ENCODE peak calls at places on chromosomes 13 and 19, in seven cellular contexts. One of them, this sample, is unnamed.

GRCh38 chr13:45702088-45702487 is at the start of gene CBY2:
- DNase-seq in PC-9: no peak
- DNase-seq in BE2C: no peak
- DNase-seq in BJ: no peak
- DNase-seq in fibroblast of pulmonary artery: no peak
- DNase-seq in fibroblast of mammary gland: no peak
- DNase-seq in gastrocnemius medialis: no peak
- DNase-seq in this sample: no peak

GRCh38 chr13:113297370-113297871 is 382 bp downstream of the LAMP1 start:
- DNase-seq in fibroblast of pulmonary artery: peak
- DNase-seq in fibroblast of mammary gland: peak
- DNase-seq in BE2C: peak
- DNase-seq in gastrocnemius medialis: no peak
- DNase-seq in BJ: no peak
- DNase-seq in PC-9: peak
- DNase-seq in this sample: peak

GRCh38 chr19:35764432-35765315 is 6.7 kb downstream of the PROSER3 start:
- DNase-seq in BE2C: no peak
- DNase-seq in gastrocnemius medialis: no peak
- DNase-seq in fibroblast of pulmonary artery: no peak
- DNase-seq in fibroblast of mammary gland: no peak
- DNase-seq in BJ: no peak
- DNase-seq in PC-9: no peak
- DNase-seq in this sample: no peak

GRCh38 chr19:43934055-43934984 is 762 bp downstream of the ZNF45 start:
- DNase-seq in gastrocnemius medialis: no peak
- DNase-seq in BE2C: no peak
- DNase-seq in fibroblast of mammary gland: peak
- DNase-seq in BJ: no peak
- DNase-seq in PC-9: no peak
- DNase-seq in fibroblast of pulmonary artery: no peak
- DNase-seq in this sample: no peak

GRCh38 chr19:10836478-10837325 is 690 bp upstream of the TMED1 start:
- DNase-seq in gastrocnemius medialis: peak
- DNase-seq in BE2C: peak
- DNase-seq in fibroblast of pulmonary artery: peak
- DNase-seq in BJ: no peak
- DNase-seq in PC-9: no peak
- DNase-seq in fibroblast of mammary gland: peak
- DNase-seq in this sample: peak

GRCh38 chr19:34232566-34233481 is 21.5 kb upstream of the GARRE1 start:
- DNase-seq in BE2C: peak
- DNase-seq in gastrocnemius medialis: no peak
- DNase-seq in BJ: peak
- DNase-seq in fibroblast of pulmonary artery: peak
- DNase-seq in PC-9: peak
- DNase-seq in fibroblast of mammary gland: peak
- DNase-seq in this sample: no peak

GRCh38 chr13:61316647-61317046 is 99.0 kb downstream of the PCDH20 start:
- DNase-seq in gastrocnemius medialis: no peak
- DNase-seq in fibroblast of mammary gland: no peak
- DNase-seq in BE2C: peak
- DNase-seq in BJ: no peak
- DNase-seq in fibroblast of pulmonary artery: no peak
- DNase-seq in PC-9: no peak
- DNase-seq in this sample: no peak

GRCh38 chr19:55643003-55643732 is at the start of gene ZNF581:
- DNase-seq in PC-9: peak
- DNase-seq in BE2C: peak
- DNase-seq in BJ: no peak
- DNase-seq in gastrocnemius medialis: peak
- DNase-seq in fibroblast of mammary gland: peak
- DNase-seq in fibroblast of pulmonary artery: peak
- DNase-seq in this sample: peak

GRCh38 chr19:7528192-7528519 is 5.7 kb downstream of the MCOLN1 start:
- DNase-seq in fibroblast of pulmonary artery: no peak
- DNase-seq in BJ: no peak
- DNase-seq in PC-9: no peak
- DNase-seq in BE2C: no peak
- DNase-seq in gastrocnemius medialis: no peak
- DNase-seq in fibroblast of mammary gland: no peak
- DNase-seq in this sample: no peak

GRCh38 chr19:48479686-48480085 is 10.5 kb downstream of the CYTH2 start:
- DNase-seq in PC-9: no peak
- DNase-seq in fibroblast of mammary gland: no peak
- DNase-seq in BE2C: no peak
- DNase-seq in BJ: no peak
- DNase-seq in gastrocnemius medialis: no peak
- DNase-seq in fibroblast of pulmonary artery: no peak
- DNase-seq in this sample: no peak

GRCh38 chr19:55588738-55589137 is 8.1 kb upstream of the ZNF579 start:
- DNase-seq in BE2C: no peak
- DNase-seq in PC-9: no peak
- DNase-seq in gastrocnemius medialis: no peak
- DNase-seq in fibroblast of pulmonary artery: no peak
- DNase-seq in fibroblast of mammary gland: no peak
- DNase-seq in BJ: no peak
- DNase-seq in this sample: no peak

GRCh38 chr13:38980628-38981078 is 10.0 kb downstream of the STOML3 start:
- DNase-seq in PC-9: no peak
- DNase-seq in fibroblast of mammary gland: no peak
- DNase-seq in gastrocnemius medialis: no peak
- DNase-seq in BE2C: no peak
- DNase-seq in fibroblast of pulmonary artery: no peak
- DNase-seq in BJ: no peak
- DNase-seq in this sample: no peak

GRCh38 chr19:42422576-42423461 is 4.4 kb downstream of the LIPE start:
- DNase-seq in fibroblast of mammary gland: no peak
- DNase-seq in BJ: no peak
- DNase-seq in BE2C: no peak
- DNase-seq in PC-9: peak
- DNase-seq in gastrocnemius medialis: no peak
- DNase-seq in fibroblast of pulmonary artery: no peak
- DNase-seq in this sample: no peak

GRCh38 chr19:11737964-11738745 is 591 bp downstream of the ZNF823 start:
- DNase-seq in PC-9: peak
- DNase-seq in fibroblast of mammary gland: peak
- DNase-seq in BE2C: peak
- DNase-seq in fibroblast of pulmonary artery: peak
- DNase-seq in BJ: no peak
- DNase-seq in gastrocnemius medialis: peak
- DNase-seq in this sample: no peak

GRCh38 chr19:15672580-15673175 is at the start of gene CYP4F12:
- DNase-seq in BE2C: peak
- DNase-seq in BJ: no peak
- DNase-seq in fibroblast of pulmonary artery: peak
- DNase-seq in fibroblast of mammary gland: peak
- DNase-seq in gastrocnemius medialis: peak
- DNase-seq in PC-9: peak
- DNase-seq in this sample: no peak

GRCh38 chr19:797528-798414 is 519 bp downstream of the PTBP1 start:
- DNase-seq in fibroblast of pulmonary artery: peak
- DNase-seq in fibroblast of mammary gland: peak
- DNase-seq in PC-9: peak
- DNase-seq in gastrocnemius medialis: peak
- DNase-seq in BJ: peak
- DNase-seq in BE2C: peak
- DNase-seq in this sample: peak

GRCh38 chr13:91655731-91656130 is 257.3 kb downstream of the GPC5 start:
- DNase-seq in fibroblast of mammary gland: no peak
- DNase-seq in fibroblast of pulmonary artery: no peak
- DNase-seq in BJ: no peak
- DNase-seq in gastrocnemius medialis: no peak
- DNase-seq in BE2C: no peak
- DNase-seq in PC-9: no peak
- DNase-seq in this sample: no peak

GRCh38 chr13:89688908-89689307 is 1658.6 kb upstream of the MIR17HG start:
- DNase-seq in BJ: no peak
- DNase-seq in BE2C: no peak
- DNase-seq in fibroblast of pulmonary artery: peak
- DNase-seq in gastrocnemius medialis: no peak
- DNase-seq in fibroblast of mammary gland: no peak
- DNase-seq in PC-9: no peak
- DNase-seq in this sample: no peak

GRCh38 chr13:24038846-24039330 is 121.6 kb upstream of the SPATA13 start:
- DNase-seq in fibroblast of pulmonary artery: no peak
- DNase-seq in gastrocnemius medialis: no peak
- DNase-seq in BJ: peak
- DNase-seq in PC-9: peak
- DNase-seq in fibroblast of mammary gland: peak
- DNase-seq in BE2C: no peak
- DNase-seq in this sample: no peak

GRCh38 chr19:35449347-35450043 is 1.4 kb downstream of the FFAR2 start:
- DNase-seq in BJ: no peak
- DNase-seq in fibroblast of pulmonary artery: no peak
- DNase-seq in PC-9: peak
- DNase-seq in gastrocnemius medialis: no peak
- DNase-seq in BE2C: peak
- DNase-seq in fibroblast of mammary gland: no peak
- DNase-seq in this sample: no peak

GRCh38 chr13:113930711-113931637 is 42.9 kb downstream of the C13orf46 start:
- DNase-seq in BJ: no peak
- DNase-seq in fibroblast of pulmonary artery: no peak
- DNase-seq in gastrocnemius medialis: peak
- DNase-seq in PC-9: no peak
- DNase-seq in fibroblast of mammary gland: no peak
- DNase-seq in BE2C: no peak
- DNase-seq in this sample: peak

GRCh38 chr19:38929929-38930775 is at the start of gene SARS2:
- DNase-seq in BE2C: peak
- DNase-seq in BJ: peak
- DNase-seq in fibroblast of mammary gland: peak
- DNase-seq in gastrocnemius medialis: peak
- DNase-seq in PC-9: peak
- DNase-seq in fibroblast of pulmonary artery: peak
- DNase-seq in this sample: peak

GRCh38 chr19:2624537-2625091 is 77.9 kb downstream of the GNG7 start:
- DNase-seq in gastrocnemius medialis: peak
- DNase-seq in BJ: no peak
- DNase-seq in PC-9: no peak
- DNase-seq in fibroblast of pulmonary artery: no peak
- DNase-seq in fibroblast of mammary gland: no peak
- DNase-seq in BE2C: peak
- DNase-seq in this sample: no peak

GRCh38 chr13:100589178-100589725 is 663 bp upstream of the GGACT start:
- DNase-seq in PC-9: no peak
- DNase-seq in BE2C: no peak
- DNase-seq in gastrocnemius medialis: no peak
- DNase-seq in fibroblast of pulmonary artery: no peak
- DNase-seq in fibroblast of mammary gland: no peak
- DNase-seq in BJ: no peak
- DNase-seq in this sample: no peak

GRCh38 chr19:21383980-21384582 is 12.9 kb upstream of the ZNF493 start:
- DNase-seq in fibroblast of pulmonary artery: no peak
- DNase-seq in BE2C: no peak
- DNase-seq in fibroblast of mammary gland: no peak
- DNase-seq in gastrocnemius medialis: no peak
- DNase-seq in PC-9: no peak
- DNase-seq in BJ: no peak
- DNase-seq in this sample: no peak

GRCh38 chr13:40475617-40476016 is 190.8 kb downstream of the FOXO1 start:
- DNase-seq in BJ: no peak
- DNase-seq in fibroblast of pulmonary artery: no peak
- DNase-seq in fibroblast of mammary gland: no peak
- DNase-seq in PC-9: no peak
- DNase-seq in BE2C: no peak
- DNase-seq in gastrocnemius medialis: no peak
- DNase-seq in this sample: no peak
- H3K4me3 ChIP-seq in BJ: no peak
- H3K4me3 ChIP-seq in fibroblast of pulmonary artery: no peak
- H3K4me3 ChIP-seq in fibroblast of mammary gland: no peak
- H3K4me3 ChIP-seq in PC-9: no peak
- H3K4me3 ChIP-seq in BE2C: no peak
- H3K4me3 ChIP-seq in gastrocnemius medialis: no peak
- H3K4me3 ChIP-seq in this sample: no peak

GRCh38 chr13:50309872-50310594 is 294.8 kb downstream of the KCNRG start:
- DNase-seq in gastrocnemius medialis: no peak
- DNase-seq in BE2C: no peak
- DNase-seq in fibroblast of pulmonary artery: no peak
- DNase-seq in BJ: no peak
- DNase-seq in PC-9: no peak
- DNase-seq in fibroblast of mammary gland: no peak
- DNase-seq in this sample: no peak

GRCh38 chr13:50310734-50311133 is 295.5 kb downstream of the KCNRG start:
- DNase-seq in gastrocnemius medialis: no peak
- DNase-seq in fibroblast of mammary gland: no peak
- DNase-seq in PC-9: no peak
- DNase-seq in BE2C: no peak
- DNase-seq in BJ: no peak
- DNase-seq in fibroblast of pulmonary artery: no peak
- DNase-seq in this sample: no peak

GRCh38 chr13:50303963-50304721 is 288.9 kb downstream of the KCNRG start:
- DNase-seq in fibroblast of mammary gland: no peak
- DNase-seq in BE2C: no peak
- DNase-seq in PC-9: no peak
- DNase-seq in BJ: no peak
- DNase-seq in gastrocnemius medialis: no peak
- DNase-seq in fibroblast of pulmonary artery: no peak
- DNase-seq in this sample: no peak

GRCh38 chr13:50306096-50306495 is 290.9 kb downstream of the KCNRG start:
- DNase-seq in fibroblast of pulmonary artery: no peak
- DNase-seq in gastrocnemius medialis: no peak
- DNase-seq in BJ: no peak
- DNase-seq in fibroblast of mammary gland: peak
- DNase-seq in BE2C: no peak
- DNase-seq in PC-9: no peak
- DNase-seq in this sample: no peak

GRCh38 chr13:50309200-50309848 is 294.1 kb downstream of the KCNRG start:
- DNase-seq in fibroblast of pulmonary artery: no peak
- DNase-seq in PC-9: no peak
- DNase-seq in gastrocnemius medialis: no peak
- DNase-seq in BE2C: no peak
- DNase-seq in BJ: no peak
- DNase-seq in fibroblast of mammary gland: no peak
- DNase-seq in this sample: no peak
- TF ChIP-seq CTCF in fibroblast of pulmonary artery: no peak
- TF ChIP-seq CTCF in PC-9: no peak
- TF ChIP-seq CTCF in gastrocnemius medialis: no peak
- TF ChIP-seq CTCF in BE2C: no peak
- TF ChIP-seq CTCF in BJ: no peak
- TF ChIP-seq CTCF in fibroblast of mammary gland: no peak
- TF ChIP-seq CTCF in this sample: no peak

GRCh38 chr13:26266311-26266710 is 12.4 kb downstream of the CDK8 start:
- DNase-seq in fibroblast of mammary gland: no peak
- DNase-seq in PC-9: no peak
- DNase-seq in BJ: no peak
- DNase-seq in gastrocnemius medialis: no peak
- DNase-seq in fibroblast of pulmonary artery: no peak
- DNase-seq in BE2C: no peak
- DNase-seq in this sample: no peak
- H3K4me3 ChIP-seq in fibroblast of mammary gland: no peak
- H3K4me3 ChIP-seq in PC-9: no peak
- H3K4me3 ChIP-seq in BJ: no peak
- H3K4me3 ChIP-seq in gastrocnemius medialis: no peak
- H3K4me3 ChIP-seq in fibroblast of pulmonary artery: no peak
- H3K4me3 ChIP-seq in BE2C: no peak
- H3K4me3 ChIP-seq in this sample: no peak

DNA sequence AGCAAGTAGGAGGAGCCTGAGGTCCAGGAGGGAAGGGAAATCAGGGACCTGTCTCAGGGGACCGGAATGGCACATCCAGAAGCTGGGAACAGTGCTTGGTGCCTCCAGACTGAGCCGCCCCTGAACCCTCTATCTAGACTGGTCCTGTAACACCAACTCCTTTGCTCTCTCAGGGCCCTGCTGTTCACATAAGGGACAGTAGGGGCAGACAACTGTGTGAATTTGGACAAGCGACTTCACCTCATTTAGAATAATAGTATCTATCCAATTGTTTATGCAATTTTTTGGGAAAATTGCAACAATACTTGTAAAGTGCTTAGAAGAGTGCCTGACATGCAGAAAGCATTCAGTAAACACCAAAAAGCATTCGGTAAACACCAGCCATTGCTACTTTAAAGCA is 14.0 kb downstream of the SYMPK start:
- DNase-seq in BE2C: no peak
- DNase-seq in gastrocnemius medialis: no peak
- DNase-seq in fibroblast of pulmonary artery: peak
- DNase-seq in fibroblast of mammary gland: peak
- DNase-seq in BJ: no peak
- DNase-seq in PC-9: peak
- DNase-seq in this sample: no peak
- TF ChIP-seq CTCF in BE2C: peak
- TF ChIP-seq CTCF in gastrocnemius medialis: no peak
- TF ChIP-seq CTCF in fibroblast of pulmonary artery: peak
- TF ChIP-seq CTCF in fibroblast of mammary gland: peak
- TF ChIP-seq CTCF in BJ: peak
- TF ChIP-seq CTCF in PC-9: peak
- TF ChIP-seq CTCF in this sample: peak

This sample was measured in GM12864.